ENCODE peak calls at places on chromosomes 16 and 17, in five cellular contexts. P, Y, K, C and Q are unnamed samples.

GRCh38 chr16:53504665-53505064 is 1.7 kb upstream of the AKTIP start:
- DNase-seq in P (no peak), Y (no peak), K (no peak), C (no peak), Q (no peak)

GRCh38 chr16:23369416-23369815 is 67.3 kb downstream of the SCNN1B start:
- DNase-seq in P (no peak), Y (no peak), K (no peak), C (no peak), Q (no peak)

GRCh38 chr17:29659155-29659554 is 36.4 kb upstream of the CORO6 start:
- DNase-seq in P (no peak), Y (peak; percentile 41), K (no peak), C (no peak), Q (no peak)

GRCh38 chr16:11780988-11781680 is 15.9 kb downstream of the ZC3H7A start:
- DNase-seq in P (peak; percentile 50), Y (no peak), K (no peak), C (no peak), Q (no peak)

GRCh38 chr16:59432934-59433333 is 698.8 kb upstream of the GOT2 start:
- DNase-seq in P (no peak), Y (no peak), K (no peak), C (no peak), Q (no peak)

GRCh38 chr16:69110406-69110805 is 5.0 kb downstream of the HAS3 start:
- DNase-seq in P (no peak), Y (no peak), K (no peak), C (no peak), Q (no peak)

GRCh38 chr17:51346218-51346982 is 86.1 kb downstream of the UTP18 start:
- DNase-seq in P (no peak), Y (no peak), K (no peak), C (no peak), Q (no peak)

GRCh38 chr16:81647527-81647926 is 131.6 kb upstream of the PLCG2 start:
- DNase-seq in P (no peak), Y (no peak), K (no peak), C (no peak), Q (no peak)

GRCh38 chr17:66843606-66844005 is 8.7 kb downstream of the CACNG5 start:
- DNase-seq in P (no peak), Y (no peak), K (no peak), C (no peak), Q (no peak)

GRCh38 chr17:16419929-16420271 is 4.5 kb downstream of the TRPV2 start:
- DNase-seq in P (no peak), Y (peak; percentile 69), K (no peak), C (no peak), Q (peak; percentile 46)

GRCh38 chr16:85528528-85529387 is 84.4 kb upstream of the GSE1 start:
- DNase-seq in P (no peak), Y (peak; percentile 27), K (no peak), C (no peak), Q (no peak)

GRCh38 chr17:69058165-69058564 is 2.6 kb downstream of the ABCA9 start:
- DNase-seq in P (no peak), Y (no peak), K (no peak), C (no peak), Q (no peak)

GRCh38 chr17:61795546-61795945 is 67.8 kb downstream of the BRIP1 start:
- DNase-seq in P (no peak), Y (no peak), K (no peak), C (no peak), Q (no peak)

GRCh38 chr17:47941998-47942490 is 673 bp downstream of the PNPO start:
- DNase-seq in P (no peak), Y (peak; percentile 27), K (no peak), C (no peak), Q (no peak)